ENCODE peak calls at places on chromosomes 13 and 19, in eight cellular contexts. X, R, M, D, O, K, N and W are unnamed samples.

GRCh38 chr13:83121904-83122303 is 760.4 kb downstream of the SLITRK1 start:
- DNase-seq in X (no peak), R (no peak), M (no peak), D (no peak), O (peak), K (no peak), N (no peak), W (no peak)

GRCh38 chr13:22061371-22061805 is 390.5 kb downstream of the FGF9 start:
- DNase-seq in X (no peak), R (peak), M (no peak), D (no peak), O (peak), K (no peak), N (peak), W (no peak)

GRCh38 chr13:48126944-48127814 is 32.3 kb upstream of the MED4 start:
- DNase-seq in X (no peak), R (peak), M (peak), D (peak), O (peak), K (no peak), N (peak), W (peak)

GRCh38 chr19:52492991-52493470 is 34.4 kb upstream of the ZNF808 start:
- DNase-seq in X (no peak), R (peak), M (no peak), D (no peak), O (no peak), K (no peak), N (no peak), W (no peak)

GRCh38 chr19:10744848-10745293 is 27.0 kb downstream of the DNM2 start:
- DNase-seq in X (no peak), R (no peak), M (no peak), D (no peak), O (no peak), K (no peak), N (no peak), W (no peak)

GRCh38 chr19:16660763-16661479 is at the start of gene TMEM38A:
- DNase-seq in X (peak), R (peak), M (peak), D (peak), O (peak), K (no peak), N (peak), W (no peak)

GRCh38 chr19:50414850-50415660 is 3.7 kb upstream of the SPIB start:
- DNase-seq in X (no peak), R (peak), M (peak), D (peak), O (no peak), K (peak), N (peak), W (no peak)

GRCh38 chr13:19960673-19961015 is 2.1 kb downstream of the ZMYM2 start:
- DNase-seq in X (no peak), R (no peak), M (no peak), D (no peak), O (no peak), K (no peak), N (no peak), W (no peak)